ENCODE peak calls at places on chromosomes 4 and X, in five cellular contexts. Z is A673, D is fibroblast of pulmonary artery, V is breast epithelium, Q is ascending aorta. S is an unnamed sample.

GRCh38 chr4:17310269-17310652 is 201.6 kb downstream of the QDPR start:
- DNase-seq in Z (no peak), D (peak), V (no peak), Q (no peak), S (no peak)

GRCh38 chrX:21354725-21355124 is 19.5 kb upstream of the CNKSR2 start:
- DNase-seq in D (no peak), Z (no peak), Q (no peak), V (no peak), S (no peak)

GRCh38 chrX:15404712-15405111 is 20.5 kb upstream of the VEGFD start:
- DNase-seq in Z (peak), V (no peak), D (peak), Q (no peak), S (no peak)

GRCh38 chrX:19332983-19333382 is 10.7 kb upstream of the PDHA1 start:
- DNase-seq in V (no peak), D (peak), Q (no peak), Z (peak), S (no peak)

GRCh38 chr4:183541081-183542045 is 36.5 kb downstream of the ING2 start:
- DNase-seq in Q (no peak), Z (no peak), D (peak), V (no peak), S (peak)

GRCh38 chr4:94452476-94453300 is 946 bp downstream of the PDLIM5 start:
- DNase-seq in Z (peak), D (peak), V (peak), Q (peak), S (no peak)

GRCh38 chr4:76072760-76073159 is 1.7 kb upstream of the ART3 start:
- DNase-seq in Q (no peak), D (no peak), V (no peak), Z (no peak), S (peak)

GRCh38 chrX:91081873-91082272 is 352.8 kb upstream of the PABPC5 start:
- DNase-seq in V (no peak), Q (no peak), D (no peak), Z (no peak), S (no peak)

GRCh38 chr4:153188966-153189801 is 15.1 kb upstream of the TRIM2 start:
- DNase-seq in Z (no peak), Q (peak), V (no peak), D (peak), S (no peak)

GRCh38 chr4:4859010-4859798 is at the start of gene MSX1:
- DNase-seq in Z (peak), V (peak), Q (peak), D (peak), S (peak)

GRCh38 chrX:2385224-2385623 is 115.6 kb downstream of the DHRSX start:
- DNase-seq in Z (no peak), V (no peak), D (peak), Q (no peak), S (no peak)

GRCh38 chr4:97121493-97121892 is 1021.8 kb downstream of the STPG2 start:
- DNase-seq in Q (no peak), Z (no peak), D (no peak), V (no peak), S (no peak)
- TF ChIP-seq CTCF in Q (no peak), Z (no peak), D (no peak), V (no peak), S (no peak)

GRCh38 chr4:48340905-48341775 is at the start of gene SLAIN2:
- DNase-seq in Z (peak), Q (peak), V (peak), D (peak), S (peak)
- TF ChIP-seq CTCF in Z (peak), Q (peak), V (no peak), D (peak), S (no peak)

DNA sequence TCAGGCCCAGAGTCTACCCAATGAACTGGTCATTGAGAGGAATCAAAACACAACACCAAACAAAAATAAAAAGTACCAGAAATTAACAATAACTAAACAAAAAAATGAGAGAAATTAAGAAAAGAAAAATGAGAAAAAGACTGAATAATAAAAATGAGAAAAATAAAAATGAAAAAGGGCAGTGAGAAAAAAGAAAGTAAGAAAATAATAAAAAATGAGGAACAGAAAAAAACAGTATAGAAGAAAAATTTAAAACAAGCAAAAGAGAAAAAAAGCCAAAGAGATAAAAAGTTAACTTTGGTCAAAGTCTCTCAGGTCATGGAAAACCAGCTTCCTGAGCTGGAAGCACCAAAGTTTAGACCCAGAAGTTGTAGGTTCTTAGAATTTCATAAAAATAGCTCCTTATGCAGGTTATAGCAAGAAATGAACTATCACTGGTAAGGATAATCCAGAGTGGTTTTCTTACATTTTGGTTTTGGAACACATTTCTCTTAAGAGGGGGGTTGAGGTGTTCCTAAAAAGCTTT is 51.0 kb upstream of the WDR17 start:
- DNase-seq in D (no peak), Z (no peak), V (no peak), Q (no peak), S (no peak)
- TF ChIP-seq CTCF in D (no peak), Z (no peak), V (no peak), Q (no peak), S (no peak)

DNA sequence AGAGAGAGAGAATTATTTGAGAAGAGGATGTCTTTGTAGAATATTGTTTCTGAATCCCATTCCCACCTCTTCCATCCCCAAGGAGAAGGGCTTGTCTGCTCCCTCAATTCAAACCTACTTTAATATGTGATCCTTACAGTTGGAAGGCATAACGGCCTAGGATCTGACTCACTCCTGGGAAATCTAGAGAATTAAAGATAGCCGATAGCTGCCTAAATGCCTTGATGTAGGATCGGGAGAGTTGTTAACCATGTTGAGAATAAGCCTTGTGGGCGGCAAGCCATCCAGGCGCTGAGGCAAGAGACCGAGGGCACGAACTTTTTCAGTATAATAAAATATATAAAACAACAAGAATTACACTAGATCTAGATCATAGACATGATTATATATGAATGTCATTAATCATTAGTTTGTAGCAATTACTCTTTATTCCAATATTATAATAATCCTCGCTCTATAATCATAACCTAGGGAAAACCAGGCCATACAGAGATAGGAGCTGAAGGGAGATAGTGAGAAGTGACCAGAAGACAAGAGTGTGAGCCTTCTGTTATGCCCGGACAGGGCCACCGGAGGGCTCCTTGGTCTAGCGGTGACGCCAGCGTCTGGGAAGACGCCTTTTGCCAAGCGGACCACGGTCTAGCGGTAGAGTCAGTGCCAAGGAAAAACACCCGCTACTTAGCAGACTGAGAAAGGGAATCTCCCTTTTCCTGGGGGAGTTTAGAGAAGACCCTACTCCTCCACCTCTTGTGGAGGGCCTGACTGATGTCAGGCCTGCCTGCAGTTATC is 13.5 kb downstream of the EMCN start:
- DNase-seq in V (no peak), Z (no peak), Q (no peak), D (no peak), S (no peak)
- TF ChIP-seq CTCF in V (no peak), Z (peak), Q (no peak), D (no peak), S (no peak)

GRCh38 chr4:125072269-125072668 is 242.5 kb upstream of the FAT4 start:
- DNase-seq in V (no peak), Z (no peak), D (no peak), Q (no peak), S (no peak)

GRCh38 chr4:125070869-125071268 is 243.9 kb upstream of the FAT4 start:
- DNase-seq in D (no peak), Q (no peak), V (no peak), Z (no peak), S (no peak)
- TF ChIP-seq CTCF in D (no peak), Q (no peak), V (no peak), Z (no peak), S (no peak)

DNA sequence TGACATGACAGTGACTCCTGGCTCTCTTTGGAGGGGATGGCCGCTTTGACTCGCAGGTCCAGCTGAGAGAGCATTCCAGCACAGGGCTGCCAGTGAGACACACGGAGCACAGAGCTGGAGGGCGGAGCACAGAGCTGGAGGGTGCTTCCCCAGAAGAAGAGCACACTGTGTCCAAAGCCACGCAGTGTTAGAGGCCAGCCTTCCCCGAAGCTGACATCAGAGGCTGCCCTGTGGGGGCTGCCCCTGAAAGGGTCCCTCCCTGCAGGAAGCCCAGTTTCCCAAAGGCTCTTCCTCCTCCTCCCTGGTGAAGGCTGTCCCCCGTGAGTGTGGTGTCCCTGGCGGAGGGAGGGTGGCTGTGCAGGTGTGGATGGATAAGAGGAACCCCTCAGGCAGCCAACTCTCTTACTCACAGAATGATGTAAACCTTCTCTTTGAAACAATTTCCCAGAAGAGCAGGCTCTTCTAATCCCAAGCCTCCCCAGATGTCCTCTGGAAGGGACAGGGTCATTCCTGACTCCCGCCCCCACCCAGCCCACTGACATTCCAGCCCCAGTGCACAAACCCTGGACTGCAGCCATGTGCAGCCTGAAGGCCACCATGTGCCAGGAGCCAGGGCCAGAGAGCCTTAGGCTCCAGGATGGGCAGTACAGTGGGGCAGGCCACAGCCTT is 53.4 kb downstream of the PSAPL1 start:
- DNase-seq in Q (peak), D (no peak), V (no peak), Z (no peak), S (peak)
- TF ChIP-seq CTCF in Q (no peak), D (no peak), V (no peak), Z (no peak), S (no peak)

S was measured in D721Med.